ENCODE peak calls at places on chromosomes 16 and 17, in eight cellular contexts. J, F, A, M, S, N, Y and I are unnamed samples.

GRCh38 chr16:85490971-85491771 is 122.0 kb upstream of the GSE1 start:
- DNase-seq in J (no peak), F (no peak), A (no peak), M (no peak), S (no peak), N (no peak), Y (no peak), I (no peak)

GRCh38 chr17:78767806-78768205 is 14.3 kb downstream of the CYTH1 start:
- DNase-seq in J (no peak), F (no peak), A (no peak), M (no peak), S (no peak), N (no peak), Y (no peak), I (no peak)

GRCh38 chr17:75876938-75877751 is 1.2 kb downstream of the TRIM47 start:
- DNase-seq in J (peak; percentile 83), F (no peak), A (peak; percentile 99), M (peak; percentile 94), S (no peak), N (peak; percentile 97), Y (peak; percentile 83), I (peak; percentile 77)

GRCh38 chr17:57714660-57715059 is 30.4 kb downstream of the CCDC182 start:
- DNase-seq in J (no peak), F (no peak), A (no peak), M (no peak), S (no peak), N (no peak), Y (no peak), I (no peak)

GRCh38 chr17:12047977-12048376 is 27.3 kb downstream of the MAP2K4 start:
- DNase-seq in J (no peak), F (no peak), A (no peak), M (no peak), S (no peak), N (no peak), Y (no peak), I (no peak)

GRCh38 chr16:67672739-67673662 is 6.4 kb downstream of the C16orf86 start:
- DNase-seq in J (peak; percentile 22), F (peak; percentile 68), A (no peak), M (peak; percentile 87), S (no peak), N (peak; percentile 72), Y (peak; percentile 49), I (no peak)

GRCh38 chr16:56787185-56787584 is 57.3 kb downstream of the NUP93 start:
- DNase-seq in J (no peak), F (peak; percentile 17), A (no peak), M (no peak), S (no peak), N (no peak), Y (no peak), I (no peak)

GRCh38 chr17:15482476-15482875 is 15.1 kb upstream of the CDRT4 start:
- DNase-seq in J (no peak), F (no peak), A (no peak), M (no peak), S (no peak), N (no peak), Y (no peak), I (no peak)

GRCh38 chr16:85199880-85200279 is 87.6 kb upstream of the CIBAR2 start:
- DNase-seq in J (no peak), F (no peak), A (no peak), M (no peak), S (no peak), N (no peak), Y (no peak), I (no peak)

GRCh38 chr17:44707755-44708400 is 587 bp upstream of the DBF4B start:
- DNase-seq in J (no peak), F (no peak), A (no peak), M (peak; percentile 4), S (no peak), N (no peak), Y (no peak), I (no peak)

GRCh38 chr16:30113711-30114333 is 485 bp upstream of the GDPD3 start:
- DNase-seq in J (no peak), F (no peak), A (no peak), M (peak; percentile 63), S (no peak), N (no peak), Y (peak; percentile 60), I (no peak)

GRCh38 chr16:65342231-65342866 is 220.5 kb upstream of the CDH11 start:
- DNase-seq in J (no peak), F (no peak), A (no peak), M (no peak), S (no peak), N (no peak), Y (no peak), I (no peak)

GRCh38 chr17:45225051-45225700 is 3.5 kb downstream of the FMNL1 start:
- DNase-seq in J (no peak), F (no peak), A (peak; percentile 66), M (no peak), S (no peak), N (no peak), Y (peak; percentile 47), I (no peak)

GRCh38 chr17:66494023-66494803 is 191.8 kb downstream of the PRKCA start:
- DNase-seq in J (peak; percentile 88), F (no peak), A (no peak), M (peak; percentile 98), S (no peak), N (no peak), Y (peak; percentile 88), I (peak; percentile 40)

GRCh38 chr17:37614391-37614790 is 5.2 kb upstream of the SYNRG start:
- DNase-seq in J (peak; percentile 55), F (no peak), A (no peak), M (peak; percentile 96), S (no peak), N (no peak), Y (peak; percentile 96), I (peak; percentile 29)

GRCh38 chr16:11303405-11304138 is 22.4 kb upstream of the PRM1 start:
- DNase-seq in J (no peak), F (no peak), A (no peak), M (no peak), S (no peak), N (no peak), Y (peak; percentile 67), I (no peak)

GRCh38 chr16:2987854-2988253 is 7.6 kb upstream of the PKMYT1 start:
- DNase-seq in J (no peak), F (peak; percentile 68), A (no peak), M (no peak), S (no peak), N (no peak), Y (no peak), I (no peak)

GRCh38 chr16:3444032-3444388 is 530 bp downstream of the NAA60 start:
- DNase-seq in J (peak; percentile 47), F (peak; percentile 75), A (no peak), M (peak; percentile 88), S (no peak), N (no peak), Y (peak; percentile 80), I (no peak)

GRCh38 chr17:71975331-71975801 is 145.5 kb upstream of the SOX9 start:
- DNase-seq in J (peak; percentile 31), F (no peak), A (peak; percentile 86), M (peak; percentile 82), S (no peak), N (peak; percentile 18), Y (no peak), I (peak; percentile 19)

GRCh38 chr16:66335704-66336329 is 30.7 kb upstream of the CDH5 start:
- DNase-seq in J (peak; percentile 61), F (peak; percentile 46), A (no peak), M (no peak), S (no peak), N (peak; percentile 60), Y (peak; percentile 29), I (no peak)

GRCh38 chr17:80337195-80337895 is 76.7 kb downstream of the RNF213 start:
- DNase-seq in J (no peak), F (no peak), A (peak; percentile 58), M (no peak), S (no peak), N (no peak), Y (no peak), I (no peak)
- H3K4me3 ChIP-seq in J (no peak overlapping the region), F (no peak overlapping the region), A (no peak overlapping the region), M (no peak overlapping the region), S (no peak overlapping the region), N (no peak overlapping the region), Y (no peak overlapping the region), I (no peak overlapping the region)

DNA sequence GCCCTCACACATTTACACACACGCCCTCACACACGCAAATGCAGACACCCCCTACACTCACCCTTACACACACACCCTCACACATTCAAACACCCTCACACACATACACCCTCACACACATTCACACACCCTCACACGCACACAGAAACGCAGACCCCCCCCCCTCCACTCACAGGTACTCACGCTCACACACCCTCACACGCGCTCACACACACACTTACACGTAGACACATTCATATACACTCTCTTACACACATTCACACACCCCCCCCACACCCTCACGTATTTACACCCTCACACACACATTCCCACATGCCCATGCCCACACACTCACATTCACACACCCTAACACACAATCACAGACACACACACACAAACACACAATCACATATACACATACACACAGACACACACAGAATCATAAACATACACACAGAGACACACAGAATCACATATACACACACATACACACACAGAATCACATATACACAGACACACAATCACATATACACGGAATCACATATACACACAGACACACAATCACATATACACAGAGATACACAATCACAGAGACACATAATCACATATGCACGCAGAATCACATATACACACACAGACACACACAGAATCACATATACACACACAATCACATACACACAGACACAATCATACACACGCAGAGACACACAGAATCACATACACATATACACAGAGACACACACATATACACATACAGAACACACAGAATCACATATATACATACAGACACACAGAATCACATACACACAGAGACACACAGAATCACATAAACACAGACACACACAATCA is 250.1 kb upstream of the RPL38 start:
- DNase-seq in J (no peak), F (no peak), A (no peak), M (no peak), S (no peak), N (no peak), Y (no peak), I (no peak)
- H3K4me3 ChIP-seq in J (no peak overlapping the region), F (peak overlapping the region; percentile 21), A (no peak overlapping the region), M (no peak overlapping the region), S (no peak overlapping the region), N (no peak overlapping the region), Y (no peak overlapping the region), I (no peak overlapping the region)

GRCh38 chr17:82545071-82545462 is 25.5 kb downstream of the FOXK2 start:
- DNase-seq in J (no peak), F (no peak), A (peak; percentile 80), M (peak; percentile 39), S (no peak), N (no peak), Y (no peak), I (no peak)
- H3K4me3 ChIP-seq in J (no peak overlapping the region), F (no peak overlapping the region), A (peak overlapping the region; percentile 54), M (no peak overlapping the region), S (no peak overlapping the region), N (peak overlapping the region; percentile 17), Y (no peak overlapping the region), I (no peak overlapping the region)

DNA sequence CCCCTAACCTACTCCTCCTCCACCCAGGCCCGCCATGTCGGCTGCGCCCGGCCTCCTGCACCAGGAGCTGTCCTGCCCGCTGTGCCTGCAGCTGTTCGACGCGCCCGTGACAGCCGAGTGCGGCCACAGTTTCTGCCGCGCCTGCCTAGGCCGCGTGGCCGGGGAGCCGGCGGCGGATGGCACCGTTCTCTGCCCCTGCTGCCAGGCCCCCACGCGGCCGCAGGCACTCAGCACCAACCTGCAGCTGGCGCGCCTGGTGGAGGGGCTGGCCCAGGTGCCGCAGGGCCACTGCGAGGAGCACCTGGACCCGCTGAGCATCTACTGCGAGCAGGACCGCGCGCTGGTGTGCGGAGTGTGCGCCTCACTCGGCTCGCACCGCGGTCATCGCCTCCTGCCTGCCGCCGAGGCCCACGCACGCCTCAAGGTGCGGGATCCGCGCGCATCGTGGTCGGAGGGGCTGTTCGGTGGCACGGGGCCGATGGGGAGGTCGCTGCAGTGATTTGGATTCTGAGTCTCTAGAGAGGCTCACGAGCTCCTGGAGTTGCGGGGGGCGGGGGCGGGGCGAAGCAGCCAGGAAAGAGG is 877 bp downstream of the TRIM72 start:
- DNase-seq in J (no peak), F (no peak), A (no peak), M (peak; percentile 24), S (no peak), N (no peak), Y (no peak), I (no peak)
- H3K4me3 ChIP-seq in J (peak overlapping the region; percentile 51), F (peak overlapping the region; percentile 40), A (peak overlapping the region; percentile 55), M (peak overlapping the region; percentile 72), S (no peak overlapping the region), N (peak overlapping the region; percentile 31), Y (peak overlapping the region; percentile 29), I (peak overlapping the region; percentile 43)